ENCODE peak calls at places on chromosome 22, in four cellular contexts. A, E, W and D are unnamed samples.

GRCh38 chr22:43921361-43921760 is 2.2 kb upstream of the PNPLA3 start:
- DNase-seq in W (no peak), A (peak; percentile 52), E (no peak), D (no peak)

GRCh38 chr22:41830174-41830573 is 2.7 kb upstream of the SREBF2 start:
- DNase-seq in A (no peak), W (no peak), E (no peak), D (no peak)

GRCh38 chr22:44531487-44531886 is 33.5 kb upstream of the RTL6 start:
- DNase-seq in A (no peak), E (no peak), W (no peak), D (no peak)

GRCh38 chr22:47738472-47739013 is 976.1 kb downstream of the TBC1D22A start:
- DNase-seq in A (no peak), W (peak; percentile 57), E (no peak), D (no peak)

GRCh38 chr22:49636649-49637048 is 191.0 kb downstream of the BRD1 start:
- DNase-seq in E (no peak), W (no peak), A (no peak), D (no peak)

GRCh38 chr22:20402960-20403778 is 9.2 kb downstream of the ZNF74 start:
- DNase-seq in W (no peak), A (no peak), E (no peak), D (peak; percentile 12)

GRCh38 chr22:22753526-22754267 is 109.3 kb downstream of the GGTLC2 start:
- DNase-seq in A (peak; percentile 38), E (peak; percentile 64), W (peak; percentile 74), D (peak; percentile 76)

GRCh38 chr22:40597541-40598453 is 38.7 kb downstream of the MRTFA start:
- DNase-seq in A (no peak), W (no peak), E (no peak), D (no peak)

GRCh38 chr22:17588606-17589005 is 25.3 kb downstream of the SLC25A18 start:
- DNase-seq in A (no peak), E (no peak), W (no peak), D (no peak)

GRCh38 chr22:21026783-21027692 is 5.3 kb downstream of the SLC7A4 start:
- DNase-seq in E (no peak), A (no peak), W (no peak), D (no peak)

GRCh38 chr22:43955883-43956286 is 643 bp downstream of the SAMM50 start:
- DNase-seq in W (no peak), A (no peak), E (no peak), D (no peak)

GRCh38 chr22:29461263-29461662 is 18.8 kb upstream of the NEFH start:
- DNase-seq in A (no peak), W (no peak), E (no peak), D (no peak)

GRCh38 chr22:46293591-46294260 is 2.9 kb upstream of the GTSE1 start:
- DNase-seq in A (no peak), E (no peak), W (peak; percentile 37), D (no peak)

GRCh38 chr22:38267086-38267485 is 5.7 kb downstream of the TMEM184B start:
- DNase-seq in W (no peak), E (peak; percentile 38), A (no peak), D (no peak)

GRCh38 chr22:20436309-20437252 is 1.0 kb downstream of the SCARF2 start:
- DNase-seq in A (no peak), E (no peak), W (peak; percentile 60), D (no peak)

GRCh38 chr22:22593964-22594656 is 35.0 kb upstream of the PRAME start:
- DNase-seq in E (peak; percentile 7), W (peak; percentile 23), A (peak; percentile 47), D (no peak)

GRCh38 chr22:43745783-43746356 is 66.2 kb downstream of the EFCAB6 start:
- DNase-seq in A (no peak), E (no peak), W (no peak), D (no peak)

GRCh38 chr22:44455151-44455962 is 42.7 kb downstream of the RTL6 start:
- DNase-seq in A (no peak), E (peak; percentile 56), W (no peak), D (peak; percentile 42)

GRCh38 chr22:27720860-27721259 is 80.7 kb downstream of the MN1 start:
- DNase-seq in E (no peak), W (no peak), A (no peak), D (no peak)

GRCh38 chr22:19519041-19519926 is 4.9 kb downstream of the CLDN5 start:
- DNase-seq in W (no peak), E (no peak), A (no peak), D (no peak)

GRCh38 chr22:22748297-22748743 is 103.9 kb downstream of the GGTLC2 start:
- DNase-seq in E (no peak), A (peak; percentile 21), W (peak; percentile 57), D (peak; percentile 64)

GRCh38 chr22:28410050-28410816 is 269.4 kb downstream of the TTC28 start:
- DNase-seq in E (no peak), A (no peak), W (no peak), D (no peak)

GRCh38 chr22:22478450-22478849 is 30.1 kb downstream of the ZNF280B start:
- DNase-seq in A (no peak), W (no peak), E (no peak), D (no peak)

GRCh38 chr22:41822289-41823057 is 10.4 kb upstream of the SREBF2 start:
- DNase-seq in W (no peak), A (peak; percentile 53), E (no peak), D (no peak)

GRCh38 chr22:50302564-50302963 is 4.9 kb downstream of the PLXNB2 start:
- DNase-seq in E (no peak), A (no peak), W (no peak), D (no peak)

GRCh38 chr22:33579448-33580093 is 340.7 kb downstream of the LARGE1 start:
- DNase-seq in A (peak; percentile 38), E (no peak), W (peak; percentile 82), D (peak; percentile 69)

GRCh38 chr22:22709719-22710445 is 65.5 kb downstream of the GGTLC2 start:
- DNase-seq in A (no peak), E (no peak), W (peak; percentile 17), D (no peak)

GRCh38 chr22:24706050-24706449 is 68.5 kb downstream of the PIWIL3 start:
- DNase-seq in W (peak; percentile 79), E (no peak), A (no peak), D (no peak)

GRCh38 chr22:49763696-49764095 is 64.0 kb downstream of the BRD1 start:
- DNase-seq in A (no peak), E (no peak), W (no peak), D (no peak)

GRCh38 chr22:38454361-38455062 is 487 bp downstream of the KCNJ4 start:
- DNase-seq in E (no peak), A (no peak), W (no peak), D (no peak)